ENCODE peak calls at places on chromosome 20, in ten cellular contexts. S is breast epithelium, L is adrenal gland, A is spleen, V is uterus, G is HepG2, U is NB4, N is endothelial cell of umbilical vein, Z is IMR-90, B is H1. I is an unnamed sample.
A peak's percentile ranks its signal among the peaks of the same experiment; 100 is the strongest.

GRCh38 chr20:12638633-12639360 is 370.0 kb upstream of the SPTLC3 start:
- DNase-seq in U (no peak), S (no peak), B (no peak), A (no peak), L (no peak), G (no peak), Z (no peak), N (no peak), V (no peak), I (no peak)

GRCh38 chr20:53959849-53960585 is 110.4 kb downstream of the BCAS1 start:
- DNase-seq in B (no peak), U (no peak), V (no peak), L (no peak), Z (no peak), S (no peak), A (no peak), N (no peak), G (peak; percentile 57), I (no peak)

GRCh38 chr20:8375898-8376297 is 243.8 kb downstream of the PLCB1 start:
- DNase-seq in Z (no peak), V (no peak), B (no peak), U (no peak), N (no peak), A (no peak), S (no peak), G (no peak), L (no peak), I (no peak)

GRCh38 chr20:23139524-23139923 is 53.4 kb upstream of the CD93 start:
- DNase-seq in S (no peak), B (no peak), V (no peak), N (no peak), A (no peak), U (peak; percentile 64), L (no peak), Z (no peak), G (no peak), I (no peak)

GRCh38 chr20:32920066-32920465 is 61.3 kb downstream of the EFCAB8 start:
- DNase-seq in N (no peak), G (no peak), B (no peak), U (no peak), S (no peak), Z (no peak), A (no peak), V (no peak), L (no peak), I (no peak)

GRCh38 chr20:28562510-28562898 is 2695.0 kb upstream of the DEFB115 start:
- DNase-seq in B (no peak), G (no peak), U (no peak), V (no peak), N (no peak), S (no peak), A (no peak), L (no peak), Z (peak; percentile 89), I (no peak)

GRCh38 chr20:59064214-59064722 is 21.7 kb upstream of the PRELID3B start:
- DNase-seq in N (no peak), G (no peak), B (no peak), V (no peak), Z (no peak), L (no peak), A (no peak), U (no peak), S (no peak), I (no peak)

GRCh38 chr20:10863337-10864060 is 189.7 kb upstream of the JAG1 start:
- DNase-seq in B (no peak), U (no peak), A (no peak), G (no peak), N (peak; percentile 87), S (no peak), Z (peak; percentile 90), V (peak; percentile 18), L (peak; percentile 16), I (peak; percentile 16)

GRCh38 chr20:25355866-25356265 is 34.8 kb downstream of the ABHD12 start:
- DNase-seq in Z (no peak), A (no peak), U (no peak), G (no peak), S (no peak), L (no peak), V (no peak), N (no peak), B (no peak), I (no peak)

GRCh38 chr20:25355191-25355590 is 35.4 kb downstream of the ABHD12 start:
- DNase-seq in G (no peak), U (peak; percentile 18), L (no peak), V (no peak), N (no peak), Z (no peak), B (no peak), S (no peak), A (no peak), I (no peak)

GRCh38 chr20:25352746-25353145 is 37.9 kb downstream of the ABHD12 start:
- DNase-seq in Z (no peak), V (no peak), N (no peak), B (no peak), L (no peak), U (no peak), G (no peak), S (no peak), A (no peak), I (no peak)

GRCh38 chr20:25353368-25353753 is 37.3 kb downstream of the ABHD12 start:
- DNase-seq in N (no peak), S (no peak), U (no peak), V (no peak), A (no peak), Z (no peak), G (no peak), B (no peak), L (no peak), I (no peak)

DNA sequence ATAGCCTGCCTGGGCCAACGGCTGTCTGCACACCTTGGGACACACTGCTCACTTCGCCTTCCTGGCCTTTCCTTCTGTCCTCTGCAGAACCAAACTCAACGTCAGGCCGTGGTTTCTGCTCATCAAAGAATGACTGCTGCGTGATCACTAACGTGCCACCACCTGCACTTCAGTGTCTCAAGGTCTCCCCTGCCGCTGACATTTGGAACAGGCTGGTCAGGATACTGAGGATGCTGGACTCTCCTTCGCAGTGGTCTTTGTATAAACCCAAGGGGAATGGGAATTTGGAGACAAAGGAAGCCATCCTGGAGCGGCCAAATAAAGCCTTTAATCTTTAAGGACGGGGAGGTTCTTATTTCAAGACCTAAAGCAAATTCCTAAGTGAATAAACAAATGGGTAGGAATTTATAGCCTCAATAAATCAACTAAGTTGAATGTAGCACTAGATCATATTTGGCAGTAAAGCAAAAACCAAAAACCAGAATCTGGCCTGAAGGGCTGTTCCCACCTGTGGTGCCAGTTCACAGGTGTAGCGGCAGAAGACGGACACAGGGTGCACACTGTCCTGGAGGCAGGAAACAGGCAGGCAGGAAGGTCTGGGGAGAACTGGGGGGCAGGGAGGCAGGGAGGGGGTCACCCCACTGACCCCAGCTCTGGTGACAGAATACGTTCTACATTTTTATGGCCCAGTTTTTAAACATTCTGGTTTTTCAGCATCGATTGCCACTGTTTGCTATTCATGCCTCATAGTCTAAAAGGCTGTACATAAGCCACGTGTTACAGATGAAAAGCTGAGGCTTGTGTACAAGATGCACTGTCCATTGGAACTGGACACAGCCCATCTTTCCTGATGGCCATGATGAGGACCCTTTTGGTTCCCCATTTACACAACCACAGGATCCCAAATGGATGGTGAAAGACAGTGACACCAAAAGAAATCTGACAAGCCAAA is 36.6 kb downstream of the ABHD12 start:
- DNase-seq in A (no peak), U (no peak), Z (no peak), G (no peak), L (no peak), V (no peak), S (no peak), B (no peak), N (no peak), I (no peak)
- TF ChIP-seq POLR2A in A (no peak), U (no peak), Z (no peak), G (no peak), L (no peak), V (no peak), S (no peak), B (no peak), N (no peak), I (no peak)

GRCh38 chr20:25195014-25195961 is at the start of gene ENTPD6:
- DNase-seq in Z (peak; percentile 81), G (peak; percentile 90), S (peak; percentile 88), V (peak; percentile 95), B (peak; percentile 93), U (peak; percentile 93), A (peak; percentile 96), N (peak; percentile 91), L (peak; percentile 94), I (peak; percentile 93)

GRCh38 chr20:25196701-25197120 is 1.2 kb downstream of the ENTPD6 start:
- DNase-seq in B (peak; percentile 61), N (no peak), U (no peak), Z (no peak), A (peak; percentile 82), V (no peak), G (no peak), L (no peak), S (no peak), I (peak; percentile 19)

GRCh38 chr20:25194333-25194972 is 1.1 kb upstream of the ENTPD6 start:
- DNase-seq in G (no peak), N (no peak), A (peak; percentile 88), S (no peak), U (no peak), L (no peak), Z (no peak), B (no peak), V (no peak), I (no peak)

GRCh38 chr20:25197173-25197869 is 1.8 kb downstream of the ENTPD6 start:
- DNase-seq in G (no peak), S (no peak), A (peak; percentile 72), L (no peak), B (no peak), V (no peak), U (no peak), Z (no peak), N (no peak), I (no peak)

DNA sequence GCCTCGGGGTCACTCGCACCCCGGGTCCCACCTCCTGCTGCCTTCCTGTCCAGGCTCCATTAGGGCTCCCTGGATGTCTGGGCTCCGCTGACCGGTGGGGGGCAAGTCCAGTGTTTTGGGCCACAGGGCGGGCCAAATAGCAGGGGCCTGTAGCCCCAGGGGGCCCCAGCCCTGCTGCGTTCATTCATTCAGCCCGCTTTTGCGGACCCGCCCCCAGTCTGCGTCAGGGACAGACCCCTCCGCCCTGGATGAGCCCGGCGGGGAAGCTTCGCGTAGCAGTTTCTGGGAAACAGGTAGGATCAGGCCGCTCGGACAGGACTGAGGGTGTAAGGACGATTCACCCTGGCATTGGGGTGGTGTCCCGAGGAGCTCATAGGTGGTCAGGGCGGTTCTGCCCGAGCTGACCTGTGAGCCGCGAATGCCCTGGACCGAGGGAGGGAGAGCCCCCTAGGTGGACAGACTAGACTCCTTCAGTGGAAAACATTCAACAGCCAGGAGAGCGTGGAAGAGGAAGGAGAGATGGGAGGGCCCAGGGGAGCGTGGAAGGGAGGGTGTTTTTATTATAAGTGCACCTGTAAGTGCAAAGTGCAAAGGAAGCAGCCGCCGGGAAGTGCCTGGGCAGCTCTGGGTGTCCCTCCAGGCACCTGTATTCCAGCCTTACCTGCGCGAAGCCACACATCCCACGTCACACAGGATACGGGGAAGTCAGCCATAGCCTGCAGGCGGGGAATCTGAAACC is 619 bp downstream of the ENTPD6 start:
- DNase-seq in G (peak; percentile 42), V (no peak), S (peak; percentile 56), Z (peak; percentile 5), U (no peak), A (no peak), L (peak; percentile 52), N (no peak), B (peak; percentile 74), I (no peak)
- TF ChIP-seq POLR2A in G (no peak), V (no peak), S (no peak), Z (no peak), U (no peak), A (no peak), L (no peak), N (no peak), B (no peak), I (no peak)

DNA sequence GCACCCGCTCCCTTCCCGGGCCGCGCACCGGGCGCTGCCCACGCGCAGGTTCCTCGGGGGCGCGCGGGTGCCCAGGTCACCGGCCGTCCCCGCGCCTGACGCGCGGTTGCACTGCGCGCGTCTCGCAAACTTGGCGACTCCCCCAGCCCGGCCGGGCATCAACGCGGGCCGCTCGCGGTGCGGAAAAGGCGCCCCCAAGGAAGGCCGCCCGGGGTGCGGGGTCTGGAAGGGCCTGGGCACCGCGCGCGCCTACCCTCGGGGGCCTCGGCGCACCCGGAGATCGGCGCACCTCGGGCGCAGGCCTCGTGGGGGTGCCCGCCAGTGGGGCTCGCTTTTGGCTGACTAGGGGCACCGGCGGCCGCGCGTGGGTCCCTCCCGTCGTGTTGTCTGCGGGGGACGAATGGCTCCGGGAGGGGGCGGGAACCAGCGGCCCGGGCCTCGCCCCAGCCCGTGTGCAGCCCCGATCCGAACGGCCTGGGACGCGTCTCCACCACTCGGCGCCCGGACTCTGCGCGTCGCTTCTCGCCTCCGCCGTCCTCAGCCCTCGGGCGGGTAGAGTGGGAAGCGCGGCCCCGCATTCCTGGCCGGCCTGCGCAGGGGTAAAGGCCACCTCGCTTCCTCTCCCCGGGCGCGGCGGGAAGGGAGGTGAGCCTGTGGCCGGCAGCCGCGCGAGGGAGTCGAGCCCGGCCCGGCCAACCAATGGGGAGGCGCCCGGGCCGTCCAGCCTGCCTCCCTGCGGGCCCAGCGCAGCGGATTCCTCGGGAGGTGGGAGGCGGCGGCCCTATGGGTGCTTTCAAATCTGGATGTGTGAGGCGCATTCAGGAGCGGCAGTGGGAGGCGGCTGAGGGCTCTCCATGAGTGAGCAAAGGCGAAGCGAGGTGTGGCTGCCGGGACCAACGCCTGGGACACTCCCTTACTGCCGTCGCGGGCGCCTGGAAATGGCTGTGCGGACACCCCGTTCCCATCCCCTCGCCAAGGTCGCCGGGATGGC is 927 bp upstream of the ZBTB46 start:
- DNase-seq in B (peak; percentile 76), U (peak; percentile 66), S (no peak), G (peak; percentile 64), Z (no peak), L (no peak), V (peak; percentile 68), A (peak; percentile 86), N (no peak), I (no peak)
- TF ChIP-seq POLR2A in B (no peak), U (no peak), S (no peak), G (no peak), Z (no peak), L (peak; percentile 25), V (no peak), A (no peak), N (no peak), I (no peak)

DNA sequence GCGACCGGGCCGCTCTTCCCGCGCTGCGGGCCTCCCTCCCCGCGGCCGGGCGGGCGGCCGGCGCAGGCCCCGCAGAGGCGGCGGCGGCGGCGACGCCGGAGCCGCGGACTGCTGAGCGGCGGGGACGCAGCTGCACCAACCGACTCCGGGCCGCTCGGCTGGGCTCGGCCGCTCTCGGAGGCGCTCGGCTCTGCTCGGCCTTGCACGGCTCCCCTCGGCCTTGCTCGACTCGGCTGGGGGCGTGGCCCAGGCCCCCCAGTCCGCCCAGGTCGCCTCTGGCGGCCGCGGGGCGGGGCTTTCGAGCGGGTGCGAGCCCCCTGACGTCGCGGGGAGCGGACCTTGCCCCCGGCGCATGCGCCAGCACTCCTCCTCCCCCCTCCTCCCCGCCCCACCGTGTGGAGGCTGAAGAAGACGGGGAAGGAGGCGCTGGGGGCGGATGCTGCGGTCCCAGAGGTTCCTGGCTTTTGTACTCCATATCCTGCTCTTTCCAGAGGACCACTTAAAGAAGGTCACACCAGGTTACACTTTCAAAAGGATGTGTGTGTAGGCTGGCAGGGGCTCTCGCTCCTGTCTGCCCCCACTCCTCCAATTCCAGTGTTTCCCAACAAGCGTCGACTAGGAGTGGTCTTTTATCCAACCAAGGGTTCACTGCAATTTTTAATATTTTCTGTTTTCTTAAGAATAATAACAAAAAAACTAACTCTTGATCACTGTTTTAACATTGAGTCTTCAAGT is at the start of gene ZHX3:
- DNase-seq in V (peak; percentile 99), U (peak; percentile 98), G (peak; percentile 96), N (peak; percentile 97), S (peak; percentile 93), A (peak; percentile 99), Z (peak; percentile 94), L (peak; percentile 97), B (peak; percentile 98), I (peak; percentile 91)
- TF ChIP-seq POLR2A in V (peak; percentile 69), U (peak; percentile 67), G (no peak), N (peak; percentile 82), S (no peak), A (peak; percentile 22), Z (no peak), L (peak; percentile 76), B (no peak), I (peak; percentile 31)